ENCODE peak calls at places on chromosomes 4 and X, in eight cellular contexts. Z is transverse colon, V is stomach, S is nephron progenitor cell, P is tibial artery, C is GM20000, T is right lobe of liver, L is lower lobe of right lung. E is an unnamed sample.

GRCh38 chrX:54640721-54641120 is 110.7 kb downstream of the GNL3L start:
- DNase-seq in Z (no peak), V (no peak), S (peak; percentile 8), P (no peak), C (no peak), T (peak; percentile 60), L (no peak), E (no peak)

GRCh38 chr4:23135792-23136645 is 443.3 kb downstream of the GBA3 start:
- DNase-seq in Z (no peak), V (no peak), S (peak; percentile 29), P (no peak), C (peak; percentile 16), T (no peak), L (no peak), E (no peak)

GRCh38 chr4:76756416-76756815 is 141.5 kb downstream of the SOWAHB start:
- DNase-seq in Z (no peak), V (no peak), S (no peak), P (no peak), C (no peak), T (no peak), L (no peak), E (no peak)

GRCh38 chr4:28879178-28879577 is 1841.0 kb upstream of the PCDH7 start:
- DNase-seq in Z (no peak), V (no peak), S (no peak), P (no peak), C (no peak), T (no peak), L (no peak), E (no peak)

GRCh38 chr4:73438048-73438447 is 2.0 kb downstream of the AFP start:
- DNase-seq in Z (no peak), V (no peak), S (no peak), P (no peak), C (no peak), T (no peak), L (no peak), E (no peak)

GRCh38 chr4:121711263-121712000 is 14.7 kb upstream of the ANXA5 start:
- DNase-seq in Z (peak; percentile 73), V (peak; percentile 57), S (peak; percentile 75), P (peak; percentile 92), C (peak; percentile 52), T (peak; percentile 59), L (peak; percentile 76), E (peak; percentile 85)

GRCh38 chr4:14289708-14290107 is 662.2 kb upstream of the BOD1L1 start:
- DNase-seq in Z (no peak), V (no peak), S (no peak), P (no peak), C (no peak), T (no peak), L (no peak), E (no peak)

GRCh38 chr4:16204505-16204904 is 21.8 kb downstream of the TAPT1 start:
- DNase-seq in Z (no peak), V (no peak), S (no peak), P (no peak), C (no peak), T (no peak), L (peak; percentile 61), E (no peak)

GRCh38 chr4:102196221-102196620 is 149.1 kb downstream of the SLC39A8 start:
- DNase-seq in Z (no peak), V (no peak), S (no peak), P (no peak), C (no peak), T (no peak), L (no peak), E (no peak)

GRCh38 chrX:120000490-120001246 is 57.1 kb upstream of the NKAP start:
- DNase-seq in Z (no peak), V (no peak), S (no peak), P (no peak), C (no peak), T (no peak), L (no peak), E (no peak)

GRCh38 chr4:14896656-14897175 is 105.6 kb upstream of the CPEB2 start:
- DNase-seq in Z (no peak), V (no peak), S (no peak), P (no peak), C (no peak), T (no peak), L (no peak), E (no peak)

GRCh38 chrX:40953369-40953768 is 131.9 kb upstream of the USP9X start:
- DNase-seq in Z (no peak), V (no peak), S (no peak), P (no peak), C (peak; percentile 34), T (no peak), L (no peak), E (no peak)

GRCh38 chrX:15744181-15744867 is 6.3 kb downstream of the CA5B start:
- DNase-seq in Z (no peak), V (peak; percentile 67), S (peak; percentile 22), P (no peak), C (no peak), T (no peak), L (no peak), E (no peak)

GRCh38 chrX:1673337-1673736 is 58.5 kb downstream of the ASMT start:
- DNase-seq in Z (peak; percentile 28), V (no peak), S (peak; percentile 33), P (peak; percentile 16), C (peak; percentile 25), T (no peak), L (no peak), E (no peak)

GRCh38 chrX:136166221-136166855 is 19.0 kb downstream of the FHL1 start:
- DNase-seq in Z (no peak), V (no peak), S (no peak), P (no peak), C (no peak), T (no peak), L (no peak), E (no peak)

GRCh38 chrX:15946783-15947550 is 92.4 kb upstream of the AP1S2 start:
- DNase-seq in Z (no peak), V (no peak), S (no peak), P (no peak), C (no peak), T (no peak), L (no peak), E (no peak)

GRCh38 chr4:122673252-122673651 is 52.4 kb upstream of the IL21 start:
- DNase-seq in Z (no peak), V (no peak), S (no peak), P (no peak), C (no peak), T (no peak), L (no peak), E (no peak)

GRCh38 chrX:1448793-1449580 is 3.7 kb downstream of the ASMTL start:
- DNase-seq in Z (no peak), V (no peak), S (no peak), P (peak; percentile 61), C (no peak), T (no peak), L (peak; percentile 24), E (no peak)

DNA sequence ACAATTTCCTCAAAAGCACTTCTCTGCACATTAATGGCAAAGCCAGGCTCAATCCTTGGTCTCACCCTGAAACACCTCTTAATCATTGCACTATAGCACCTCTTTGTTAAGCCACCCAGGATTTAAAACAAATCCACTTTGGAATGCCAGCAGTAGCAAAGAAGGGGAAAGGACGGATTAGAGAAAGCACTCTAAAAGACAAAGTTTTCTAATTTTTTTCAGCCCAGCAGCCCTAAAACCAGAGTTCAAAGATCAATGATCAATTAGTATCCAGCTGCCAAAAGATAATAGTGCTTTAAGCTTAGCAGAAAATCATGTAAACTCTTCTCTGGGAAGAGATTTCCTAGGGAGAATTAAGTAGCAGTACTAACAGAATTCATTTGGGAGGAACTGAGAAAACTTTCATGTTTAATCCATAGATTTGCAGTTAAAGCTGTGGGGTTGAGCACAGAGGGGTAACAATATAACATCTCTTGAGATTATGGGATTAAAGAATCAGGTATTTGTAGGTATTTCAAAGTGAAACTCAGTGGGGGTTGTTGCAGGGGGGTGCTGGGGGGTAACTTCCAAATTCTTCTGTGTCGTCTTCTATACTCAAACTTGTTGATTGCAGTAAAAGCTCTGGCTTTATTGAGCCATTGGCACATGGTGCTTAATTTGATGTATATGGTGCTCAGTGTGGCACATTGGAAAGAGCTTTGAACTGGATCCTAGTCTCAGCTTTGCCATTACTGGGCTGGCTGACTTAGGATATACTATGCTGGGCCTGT is 61.8 kb downstream of the LRRC66 start:
- DNase-seq in Z (no peak), V (no peak), S (no peak), P (no peak), C (no peak), T (no peak), L (no peak), E (no peak)
- TF ChIP-seq CTCF in Z (no peak), V (no peak), S (no peak), P (no peak), C (no peak), T (no peak), L (no peak), E (no peak)

GRCh38 chr4:184649026-184649970 is at the start of the genes CASP3 and PRIMPOL:
- DNase-seq in Z (peak; percentile 98), V (peak; percentile 98), S (peak; percentile 97), P (peak; percentile 99), C (peak; percentile 95), T (peak; percentile 99), L (peak; percentile 98), E (peak; percentile 86)
- TF ChIP-seq CTCF in Z (peak; percentile 24), V (no peak), S (no peak), P (no peak), C (no peak), T (peak; percentile 22), L (peak; percentile 33), E (no peak)

DNA sequence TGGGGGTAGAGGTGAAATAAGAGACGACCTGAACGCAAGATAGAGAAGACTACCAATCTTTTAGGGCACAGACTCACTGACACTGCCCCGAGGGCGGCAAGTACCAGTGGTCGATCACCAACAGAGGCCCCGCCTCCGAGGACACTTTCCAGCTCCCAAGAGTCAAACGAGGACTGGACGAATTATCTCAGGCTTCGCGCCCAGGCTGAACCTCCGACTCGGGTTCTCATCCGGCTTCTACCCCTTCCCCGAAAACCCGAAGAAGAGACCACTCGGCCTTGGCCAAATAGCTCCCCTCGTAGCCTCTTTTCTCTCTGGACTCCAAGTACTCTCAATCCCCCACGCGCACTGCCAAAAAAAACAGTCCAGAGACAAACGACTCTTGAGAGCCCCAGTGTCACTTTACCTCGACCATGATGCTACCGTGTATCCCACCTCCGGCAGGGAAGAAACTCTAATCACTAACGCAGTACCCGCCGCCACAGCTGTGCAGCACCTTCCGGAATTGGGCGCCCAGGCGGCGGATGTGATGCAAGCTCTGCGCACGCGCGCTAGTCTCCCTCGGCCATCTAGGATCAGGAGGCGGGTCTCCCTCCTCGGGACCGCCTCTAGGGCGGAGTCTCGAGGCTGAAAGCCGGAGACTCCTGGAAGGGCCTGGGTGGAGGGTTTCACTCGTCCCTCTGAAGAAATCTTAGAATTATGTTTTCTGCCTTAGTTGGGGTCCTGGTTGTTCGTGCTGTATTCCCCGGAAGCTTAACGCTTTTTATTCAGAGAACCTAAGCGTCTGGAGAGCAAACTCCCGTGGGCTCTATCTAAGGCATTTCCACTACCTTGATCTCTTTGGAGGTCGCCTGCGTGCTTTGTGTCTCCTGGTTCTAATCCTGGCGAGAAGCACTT is at the start of gene PLRG1:
- DNase-seq in Z (peak; percentile 97), V (peak; percentile 98), S (peak; percentile 96), P (peak; percentile 97), C (peak; percentile 90), T (peak; percentile 97), L (peak; percentile 98), E (peak; percentile 90)
- TF ChIP-seq CTCF in Z (peak; percentile 29), V (peak; percentile 36), S (no peak), P (peak; percentile 50), C (no peak), T (peak; percentile 39), L (no peak), E (no peak)

DNA sequence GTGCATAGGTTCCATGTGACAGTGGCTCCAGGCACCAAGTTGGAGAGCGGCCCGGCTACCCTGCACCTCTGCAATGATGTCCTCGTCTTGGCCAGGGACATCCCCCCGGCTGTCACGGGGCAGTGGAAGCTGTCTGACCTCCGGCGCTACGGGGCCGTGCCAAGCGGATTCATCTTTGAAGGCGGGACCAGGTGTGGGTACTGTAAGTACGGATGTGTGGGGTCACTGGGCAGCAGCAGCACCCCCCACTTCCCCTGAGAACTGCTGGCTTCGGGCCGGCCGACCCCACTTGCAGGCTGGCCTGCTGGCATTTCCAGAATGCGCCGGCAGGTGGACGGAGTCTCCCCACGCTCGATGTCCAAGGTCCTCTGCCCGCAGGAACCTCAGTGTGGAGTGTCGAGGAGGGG is 13.2 kb downstream of the DOK7 start:
- DNase-seq in Z (no peak), V (no peak), S (no peak), P (no peak), C (no peak), T (no peak), L (peak; percentile 41), E (no peak)
- TF ChIP-seq CTCF in Z (no peak), V (no peak), S (no peak), P (no peak), C (no peak), T (no peak), L (no peak), E (no peak)

E was measured in omental fat pad.